ENCODE peak calls at places on chromosome 15, in eight cellular contexts. E is psoas muscle, D is BJ, Z is nephron progenitor cell, H is fibroblast of the aortic adventitia, T is GM23338, B is mammary epithelial cell, J is esophagus squamous epithelium. A is an unnamed sample.

GRCh38 chr15:50973605-50974004 is 65.1 kb downstream of the AP4E1 start:
- DNase-seq in E (no peak), D (no peak), Z (no peak), H (no peak), T (no peak), B (no peak), J (no peak), A (no peak)

GRCh38 chr15:66619152-66619903 is 53.5 kb upstream of the LCTL start:
- DNase-seq in E (peak; percentile 85), D (no peak), Z (peak; percentile 84), H (peak; percentile 77), T (peak; percentile 92), B (peak; percentile 57), J (no peak), A (peak; percentile 40)

GRCh38 chr15:73391128-73391864 is 22.5 kb upstream of the HCN4 start:
- DNase-seq in E (no peak), D (no peak), Z (no peak), H (no peak), T (no peak), B (no peak), J (no peak), A (no peak)

GRCh38 chr15:56910801-56911200 is 7.6 kb upstream of the TCF12 start:
- DNase-seq in E (no peak), D (no peak), Z (no peak), H (no peak), T (peak; percentile 76), B (no peak), J (no peak), A (no peak)

GRCh38 chr15:62066663-62067447 is at the start of gene C2CD4A:
- DNase-seq in E (peak; percentile 74), D (no peak), Z (peak; percentile 77), H (peak; percentile 44), T (peak; percentile 97), B (peak; percentile 70), J (no peak), A (no peak)

GRCh38 chr15:85000189-85000864 is 18.7 kb downstream of the PDE8A start:
- DNase-seq in E (no peak), D (no peak), Z (no peak), H (peak; percentile 57), T (no peak), B (no peak), J (no peak), A (no peak)

GRCh38 chr15:81275711-81276417 is 48.1 kb downstream of the STARD5 start:
- DNase-seq in E (no peak), D (no peak), Z (no peak), H (peak; percentile 82), T (no peak), B (no peak), J (no peak), A (no peak)

GRCh38 chr15:55282284-55282833 is 7.3 kb downstream of the RAB27A start:
- DNase-seq in E (no peak), D (peak; percentile 46), Z (no peak), H (peak; percentile 92), T (no peak), B (peak; percentile 76), J (no peak), A (peak; percentile 62)

GRCh38 chr15:101481917-101482525 is 7.5 kb downstream of the PCSK6 start:
- DNase-seq in E (no peak), D (no peak), Z (no peak), H (no peak), T (no peak), B (no peak), J (no peak), A (no peak)

GRCh38 chr15:33565099-33565498 is 254.3 kb downstream of the RYR3 start:
- DNase-seq in E (no peak), D (no peak), Z (no peak), H (peak; percentile 52), T (no peak), B (peak; percentile 23), J (no peak), A (peak; percentile 81)

GRCh38 chr15:23687143-23687470 is at the start of gene NDN:
- DNase-seq in E (peak; percentile 70), D (no peak), Z (peak; percentile 71), H (peak; percentile 28), T (peak; percentile 73), B (no peak), J (no peak), A (no peak)

GRCh38 chr15:92963794-92964193 is 63.7 kb downstream of the CHD2 start:
- DNase-seq in E (no peak), D (no peak), Z (no peak), H (no peak), T (no peak), B (no peak), J (no peak), A (no peak)

GRCh38 chr15:101135532-101136166 is 116.2 kb downstream of the CHSY1 start:
- DNase-seq in E (peak; percentile 30), D (no peak), Z (no peak), H (no peak), T (no peak), B (no peak), J (no peak), A (no peak)

GRCh38 chr15:92693922-92694331 is 38.4 kb upstream of the FAM174B start:
- DNase-seq in E (no peak), D (no peak), Z (peak; percentile 37), H (no peak), T (peak; percentile 91), B (no peak), J (no peak), A (no peak)

GRCh38 chr15:58080398-58080797 is 14.9 kb upstream of the ALDH1A2 start:
- DNase-seq in E (no peak), D (no peak), Z (no peak), H (no peak), T (no peak), B (no peak), J (no peak), A (no peak)

GRCh38 chr15:58078591-58078990 is 13.1 kb upstream of the ALDH1A2 start:
- DNase-seq in E (no peak), D (no peak), Z (no peak), H (no peak), T (no peak), B (no peak), J (no peak), A (no peak)

GRCh38 chr15:58081446-58081845 is 15.9 kb upstream of the ALDH1A2 start:
- DNase-seq in E (no peak), D (peak; percentile 11), Z (no peak), H (no peak), T (no peak), B (no peak), J (no peak), A (no peak)

GRCh38 chr15:58074452-58074851 is 8.9 kb upstream of the ALDH1A2 start:
- DNase-seq in E (no peak), D (no peak), Z (no peak), H (no peak), T (peak; percentile 28), B (no peak), J (no peak), A (no peak)

GRCh38 chr15:58077427-58077826 is 11.9 kb upstream of the ALDH1A2 start:
- DNase-seq in E (no peak), D (no peak), Z (no peak), H (no peak), T (peak; percentile 51), B (peak; percentile 32), J (no peak), A (no peak)
- TF ChIP-seq CTCF in E (no peak), D (no peak), Z (peak; percentile 13), H (no peak), T (peak; percentile 48), B (peak; percentile 30), J (no peak), A (peak; percentile 22)

GRCh38 chr15:74726774-74727164 is 1.4 kb upstream of the CYP1A1 start:
- DNase-seq in E (no peak), D (no peak), Z (no peak), H (no peak), T (peak; percentile 38), B (no peak), J (no peak), A (no peak)
- TF ChIP-seq CTCF in E (no peak), D (no peak), Z (no peak), H (no peak), T (no peak), B (no peak), J (no peak), A (no peak)

GRCh38 chr15:74799255-74799842 is 13.3 kb upstream of the LMAN1L start:
- DNase-seq in E (no peak), D (no peak), Z (no peak), H (no peak), T (no peak), B (no peak), J (no peak), A (no peak)
- TF ChIP-seq CTCF in E (no peak), D (no peak), Z (no peak), H (no peak), T (no peak), B (no peak), J (no peak), A (no peak)

GRCh38 chr15:60128710-60129109 is 124.6 kb downstream of the FOXB1 start:
- DNase-seq in E (no peak), D (no peak), Z (no peak), H (no peak), T (peak; percentile 59), B (no peak), J (no peak), A (no peak)
- TF ChIP-seq CTCF in E (no peak), D (no peak), Z (no peak), H (no peak), T (no peak), B (no peak), J (no peak), A (no peak)

A was measured in astrocyte of the cerebellum.